ENCODE peak calls at places on chromosome 10, in five cellular contexts. D, U, R, L and C are unnamed samples.

GRCh38 chr10:8498881-8499280 is 444.4 kb downstream of the GATA3 start:
- DNase-seq in D (no peak), U (no peak), L (no peak), R (no peak), C (no peak)

GRCh38 chr10:99519690-99520039 is 13.1 kb upstream of the NKX2-3 start:
- DNase-seq in D (no peak), U (no peak), L (no peak), R (no peak), C (no peak)

GRCh38 chr10:111078505-111079185 is 1.8 kb downstream of the ADRA2A start:
- DNase-seq in U (no peak), D (no peak), L (no peak), R (no peak), C (no peak)

GRCh38 chr10:129773359-129773990 is 190.6 kb downstream of the EBF3 start:
- DNase-seq in U (no peak), D (peak), R (no peak), L (no peak), C (peak)

GRCh38 chr10:86229811-86230409 is 136.7 kb downstream of the GRID1 start:
- DNase-seq in R (no peak), D (no peak), U (no peak), L (no peak), C (no peak)

GRCh38 chr10:73167557-73168485 is at the start of the genes ECD and FAM149B1:
- DNase-seq in D (peak), R (peak), L (peak), U (peak), C (peak)

GRCh38 chr10:32054087-32054486 is 2.1 kb downstream of the KIF5B start:
- DNase-seq in R (peak), D (no peak), U (peak), L (no peak), C (no peak)

GRCh38 chr10:119654540-119654939 is 3.4 kb downstream of the BAG3 start:
- DNase-seq in U (no peak), L (no peak), R (no peak), D (peak), C (no peak)

GRCh38 chr10:14838582-14839304 is 637 bp downstream of the HSPA14 start:
- DNase-seq in R (peak), D (peak), L (peak), U (peak), C (peak)

GRCh38 chr10:549391-549790 is 140.1 kb downstream of the DIP2C start:
- DNase-seq in D (peak), L (no peak), R (no peak), U (no peak), C (peak)

GRCh38 chr10:128080231-128080630 is 46.0 kb downstream of the MKI67 start:
- DNase-seq in D (no peak), L (no peak), U (no peak), R (no peak), C (no peak)

GRCh38 chr10:24556746-24557742 is 166.6 kb downstream of the ARHGAP21 start:
- DNase-seq in D (no peak), U (peak), R (peak), L (peak), C (no peak)

GRCh38 chr10:5545778-5546710 is 21.3 kb downstream of the CALML3 start:
- DNase-seq in U (no peak), R (peak), L (peak), D (peak), C (peak)

GRCh38 chr10:111128331-111129167 is 51.7 kb downstream of the ADRA2A start:
- DNase-seq in U (no peak), L (no peak), R (no peak), D (no peak), C (no peak)

GRCh38 chr10:72336259-72337038 is 18.3 kb downstream of the DNAJB12 start:
- DNase-seq in R (no peak), U (no peak), D (peak), L (no peak), C (no peak)

GRCh38 chr10:33116293-33116697 is 158.3 kb upstream of the ITGB1 start:
- DNase-seq in D (no peak), L (peak), R (no peak), U (peak), C (no peak)

GRCh38 chr10:112558476-112559166 is 111.6 kb downstream of the VTI1A start:
- DNase-seq in L (no peak), D (no peak), U (no peak), R (no peak), C (no peak)
- TF ChIP-seq CTCF in L (no peak), D (no peak), U (no peak), R (no peak), C (no peak)

DNA sequence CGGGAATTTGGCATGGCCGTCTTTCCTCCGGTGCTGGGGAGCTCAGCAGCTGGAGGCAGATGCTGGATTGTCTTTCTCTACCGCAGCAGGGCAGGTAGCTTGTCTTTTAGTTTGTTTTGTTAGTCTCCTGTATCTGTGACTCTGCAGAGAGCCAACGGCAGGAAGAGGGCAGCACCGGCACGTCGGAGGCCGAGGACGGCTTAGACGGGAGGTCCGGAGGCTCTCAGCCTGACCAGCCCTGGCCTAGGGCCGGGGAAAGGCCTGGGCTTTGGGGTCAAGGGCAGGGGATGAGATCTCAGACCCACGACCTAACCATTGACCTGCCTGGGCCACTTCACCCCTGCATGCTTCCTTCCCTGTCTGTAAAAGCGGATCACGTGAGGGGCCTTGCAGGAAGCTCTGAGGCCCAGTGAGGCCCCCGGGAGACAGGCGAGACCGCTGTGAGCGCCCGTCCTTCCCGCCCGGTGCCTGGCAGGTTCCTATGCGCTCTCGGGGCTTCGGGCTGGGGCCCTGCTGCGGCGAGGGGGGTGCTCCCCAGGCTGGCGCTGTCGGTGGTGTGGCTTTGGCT is 72.7 kb downstream of the LHPP start:
- DNase-seq in D (peak), L (no peak), U (peak), R (no peak), C (no peak)
- TF ChIP-seq CTCF in D (peak), L (peak), U (peak), R (peak), C (peak)

GRCh38 chr10:34884272-34884952 is 69.3 kb upstream of the PARD3 start:
- DNase-seq in U (no peak), D (no peak), R (no peak), L (no peak), C (peak)
- TF ChIP-seq CTCF in U (no peak), D (no peak), R (no peak), L (no peak), C (no peak)

GRCh38 chr10:101011517-101012423 is 12.2 kb downstream of the LZTS2 start:
- DNase-seq in L (no peak), U (no peak), R (no peak), D (peak), C (peak)

GRCh38 chr10:101012525-101013364 is 13.1 kb downstream of the LZTS2 start:
- DNase-seq in D (peak), L (peak), U (peak), R (peak), C (peak)

GRCh38 chr10:101014966-101015581 is 15.5 kb downstream of the LZTS2 start:
- DNase-seq in L (no peak), U (no peak), D (no peak), R (peak), C (peak)

GRCh38 chr10:101014230-101014884 is 14.7 kb downstream of the LZTS2 start:
- DNase-seq in R (peak), U (peak), D (peak), L (peak), C (peak)

GRCh38 chr10:101013365-101013825 is 13.8 kb downstream of the LZTS2 start:
- DNase-seq in U (no peak), R (no peak), L (no peak), D (no peak), C (no peak)
- TF ChIP-seq CTCF in U (no peak), R (no peak), L (no peak), D (no peak), C (no peak)

DNA sequence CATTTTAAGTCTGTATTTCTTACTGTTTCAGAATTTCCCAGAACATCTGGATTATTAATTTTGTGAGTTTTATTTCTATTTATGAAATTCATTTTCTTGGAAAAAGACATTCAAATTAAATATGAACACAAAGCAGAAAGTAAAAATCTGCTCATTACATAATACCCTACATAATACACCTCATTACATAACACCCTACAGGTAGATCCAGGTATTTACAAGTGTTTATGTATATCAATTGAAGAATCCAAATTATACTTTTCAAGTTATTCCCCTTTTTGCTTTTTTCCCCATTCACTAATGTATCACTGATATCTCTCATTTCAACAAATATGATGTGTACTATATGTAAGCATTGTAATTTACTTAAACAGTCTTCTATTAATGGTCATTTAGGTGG is 129.1 kb downstream of the USP6NL start:
- DNase-seq in U (no peak), R (no peak), D (no peak), L (no peak), C (no peak)
- TF ChIP-seq CTCF in U (peak), R (no peak), D (no peak), L (no peak), C (no peak)

DNA sequence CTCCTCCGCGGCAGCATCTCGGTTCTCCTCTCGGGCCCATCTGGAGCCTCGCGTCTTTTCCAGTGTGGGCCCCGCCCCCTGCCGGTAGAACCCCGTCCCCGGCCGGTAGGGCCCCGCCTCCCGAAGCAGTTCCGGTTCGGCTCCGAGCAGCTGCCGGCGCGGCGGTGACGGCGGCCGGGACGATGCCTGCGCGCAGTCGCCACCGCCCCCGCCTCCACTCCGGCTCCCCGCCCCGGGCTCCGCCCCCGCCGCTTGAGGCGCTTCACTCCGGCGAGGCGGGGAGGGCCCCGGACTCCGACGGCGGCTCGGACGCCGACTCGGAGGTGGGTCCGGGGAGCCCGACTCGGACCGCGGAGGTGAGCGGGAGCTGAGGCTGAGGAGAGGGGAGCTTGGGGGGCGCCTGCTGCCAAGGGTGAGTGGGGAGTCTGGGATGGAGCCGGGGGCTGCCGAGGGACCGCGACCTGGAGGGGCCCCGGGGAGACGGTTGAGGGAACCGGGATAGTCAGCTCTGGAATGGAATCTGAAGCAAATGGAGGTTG is at the start of gene SAMD8:
- DNase-seq in L (peak), R (peak), D (peak), U (peak), C (peak)
- TF ChIP-seq CTCF in L (peak), R (no peak), D (peak), U (peak), C (peak)

GRCh38 chr10:50310560-50311174 is 59.4 kb upstream of the ASAH2 start:
- DNase-seq in U (peak), R (no peak), D (no peak), L (no peak), C (no peak)
- TF ChIP-seq CTCF in U (peak), R (no peak), D (no peak), L (no peak), C (peak)

GRCh38 chr10:2992401-2993198 is 74.7 kb upstream of the PFKP start:
- DNase-seq in R (no peak), D (no peak), L (no peak), U (no peak), C (no peak)
- TF ChIP-seq CTCF in R (peak), D (no peak), L (no peak), U (peak), C (peak)

GRCh38 chr10:66910676-66911075 is 15.2 kb upstream of the LRRTM3 start:
- DNase-seq in L (no peak), D (no peak), R (no peak), U (no peak), C (no peak)
- TF ChIP-seq CTCF in L (no peak), D (no peak), R (no peak), U (no peak), C (no peak)

GRCh38 chr10:44965104-44965503 is 5.5 kb downstream of the RASSF4 start:
- DNase-seq in U (no peak), L (peak), D (no peak), R (no peak), C (no peak)

GRCh38 chr10:44961231-44961571 is 1.6 kb downstream of the RASSF4 start:
- DNase-seq in D (no peak), U (no peak), R (no peak), L (peak), C (no peak)

GRCh38 chr10:44961931-44962750 is 2.5 kb downstream of the RASSF4 start:
- DNase-seq in L (peak), D (no peak), R (no peak), U (no peak), C (no peak)

GRCh38 chr10:44963772-44964633 is 4.4 kb downstream of the RASSF4 start:
- DNase-seq in R (no peak), D (peak), L (peak), U (peak), C (no peak)

GRCh38 chr10:44962870-44963738 is 3.5 kb downstream of the RASSF4 start:
- DNase-seq in U (peak), L (peak), R (no peak), D (no peak), C (no peak)
- TF ChIP-seq CTCF in U (peak), L (peak), R (no peak), D (no peak), C (peak)